ENCODE peak calls at places on chromosomes 2 and 18, in nine cellular contexts. T, Y, W, Q, I, E, Z, O and U are unnamed samples.

GRCh38 chr2:218022851-218023530 is 20.2 kb upstream of the TNS1 start:
- DNase-seq in T (no peak), Y (no peak), W (peak), Q (no peak), I (no peak), E (no peak), Z (no peak), O (peak), U (no peak)

GRCh38 chr2:160703648-160704585 is 210.3 kb upstream of the RBMS1 start:
- DNase-seq in T (peak), Y (peak), W (no peak), Q (no peak), I (no peak), E (no peak), Z (no peak), O (no peak), U (no peak)

GRCh38 chr2:160114020-160114419 is 51.6 kb upstream of the PLA2R1 start:
- DNase-seq in T (no peak), Y (no peak), W (no peak), Q (no peak), I (no peak), E (no peak), Z (no peak), O (no peak), U (no peak)

GRCh38 chr2:66840321-66841014 is 405.5 kb downstream of the MEIS1 start:
- DNase-seq in T (no peak), Y (no peak), W (no peak), Q (no peak), I (no peak), E (no peak), Z (no peak), O (no peak), U (no peak)

GRCh38 chr18:63439334-63439733 is 17.1 kb upstream of the VPS4B start:
- DNase-seq in T (peak), Y (no peak), W (no peak), Q (peak), I (no peak), E (peak), Z (peak), O (no peak), U (peak)

GRCh38 chr2:219615894-219616293 is 11.5 kb upstream of the SLC4A3 start:
- DNase-seq in T (no peak), Y (no peak), W (no peak), Q (no peak), I (no peak), E (no peak), Z (no peak), O (no peak), U (no peak)

GRCh38 chr2:238145851-238146250 is 7.4 kb downstream of the KLHL30 start:
- DNase-seq in T (no peak), Y (peak), W (no peak), Q (no peak), I (no peak), E (peak), Z (no peak), O (no peak), U (no peak)

GRCh38 chr18:23852236-23853045 is 162.1 kb upstream of the TTC39C start:
- DNase-seq in T (no peak), Y (no peak), W (no peak), Q (no peak), I (no peak), E (no peak), Z (peak), O (no peak), U (no peak)

GRCh38 chr2:11097038-11097720 is 58.1 kb upstream of the SLC66A3 start:
- DNase-seq in T (no peak), Y (peak), W (no peak), Q (peak), I (peak), E (no peak), Z (no peak), O (no peak), U (no peak)

GRCh38 chr18:56789004-56789888 is 138.1 kb downstream of the WDR7 start:
- DNase-seq in T (peak), Y (no peak), W (no peak), Q (peak), I (peak), E (peak), Z (peak), O (no peak), U (peak)

GRCh38 chr2:33526132-33526531 is 49.7 kb downstream of the RASGRP3 start:
- DNase-seq in T (no peak), Y (no peak), W (no peak), Q (peak), I (no peak), E (no peak), Z (no peak), O (no peak), U (no peak)

DNA sequence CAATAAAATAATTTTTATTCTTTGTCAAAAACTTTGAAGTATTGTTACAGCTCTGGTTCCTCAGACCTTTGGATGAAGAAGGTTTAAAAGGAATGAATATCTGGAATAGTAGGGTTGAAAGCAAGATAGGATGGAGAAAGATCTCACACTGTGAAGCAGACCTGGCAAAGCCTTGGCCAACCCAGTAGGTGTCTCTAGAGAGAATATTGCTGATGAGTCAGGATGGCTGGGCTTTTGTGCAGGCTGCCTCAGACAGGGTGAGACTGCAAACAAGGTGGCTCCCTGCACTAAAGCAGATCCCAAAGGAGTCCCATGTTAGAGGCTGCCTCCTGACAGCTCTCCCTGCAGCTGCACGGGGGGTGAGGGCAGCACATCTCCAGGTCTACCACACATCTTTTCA is 226.0 kb upstream of the ITGA4 start:
- DNase-seq in T (peak), Y (no peak), W (no peak), Q (no peak), I (no peak), E (no peak), Z (no peak), O (no peak), U (no peak)
- TF ChIP-seq CTCF in T (no peak), Y (no peak), W (no peak), Q (no peak), I (no peak), E (no peak), Z (no peak), O (no peak), U (no peak)

GRCh38 chr2:192029089-192029488 is 165.6 kb downstream of the TMEFF2 start:
- DNase-seq in T (peak), Y (no peak), W (no peak), Q (no peak), I (no peak), E (peak), Z (no peak), O (no peak), U (peak)
- TF ChIP-seq CTCF in T (peak), Y (no peak), W (peak), Q (peak), I (no peak), E (no peak), Z (no peak), O (no peak), U (no peak)

DNA sequence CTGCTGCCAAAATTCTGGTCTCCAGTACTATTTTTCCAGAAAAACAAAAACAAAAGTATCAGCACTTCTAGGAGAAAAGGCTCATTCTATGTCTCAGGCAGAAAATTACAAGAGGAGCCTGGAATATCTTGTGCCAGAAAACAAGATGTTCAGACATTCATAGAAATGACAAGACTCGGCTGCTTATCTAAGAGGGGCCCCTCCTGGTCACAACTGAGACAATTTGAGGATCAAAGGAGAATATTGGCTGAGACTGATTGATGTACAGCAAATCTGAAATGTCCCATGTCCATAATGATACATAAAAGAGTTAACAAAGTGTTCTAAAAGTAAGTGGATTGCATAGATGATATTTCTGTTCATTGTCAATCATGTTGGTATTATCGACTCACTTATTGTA is 2.4 kb upstream of the RPS7 start:
- DNase-seq in T (no peak), Y (no peak), W (no peak), Q (no peak), I (no peak), E (no peak), Z (no peak), O (no peak), U (no peak)
- TF ChIP-seq CTCF in T (no peak), Y (no peak), W (no peak), Q (no peak), I (no peak), E (no peak), Z (no peak), O (no peak), U (no peak)

GRCh38 chr2:28449489-28450395 is 46.1 kb upstream of the PLB1 start:
- DNase-seq in T (peak), Y (no peak), W (no peak), Q (peak), I (no peak), E (peak), Z (peak), O (no peak), U (no peak)

GRCh38 chr2:28448738-28449100 is 47.1 kb upstream of the PLB1 start:
- DNase-seq in T (no peak), Y (no peak), W (no peak), Q (no peak), I (no peak), E (no peak), Z (no peak), O (no peak), U (no peak)

GRCh38 chr2:28449126-28449488 is 46.8 kb upstream of the PLB1 start:
- DNase-seq in T (no peak), Y (no peak), W (no peak), Q (no peak), I (no peak), E (no peak), Z (no peak), O (no peak), U (no peak)

GRCh38 chr2:28445448-28446258 is 50.2 kb upstream of the PLB1 start:
- DNase-seq in T (no peak), Y (peak), W (no peak), Q (peak), I (no peak), E (peak), Z (no peak), O (no peak), U (no peak)

DNA sequence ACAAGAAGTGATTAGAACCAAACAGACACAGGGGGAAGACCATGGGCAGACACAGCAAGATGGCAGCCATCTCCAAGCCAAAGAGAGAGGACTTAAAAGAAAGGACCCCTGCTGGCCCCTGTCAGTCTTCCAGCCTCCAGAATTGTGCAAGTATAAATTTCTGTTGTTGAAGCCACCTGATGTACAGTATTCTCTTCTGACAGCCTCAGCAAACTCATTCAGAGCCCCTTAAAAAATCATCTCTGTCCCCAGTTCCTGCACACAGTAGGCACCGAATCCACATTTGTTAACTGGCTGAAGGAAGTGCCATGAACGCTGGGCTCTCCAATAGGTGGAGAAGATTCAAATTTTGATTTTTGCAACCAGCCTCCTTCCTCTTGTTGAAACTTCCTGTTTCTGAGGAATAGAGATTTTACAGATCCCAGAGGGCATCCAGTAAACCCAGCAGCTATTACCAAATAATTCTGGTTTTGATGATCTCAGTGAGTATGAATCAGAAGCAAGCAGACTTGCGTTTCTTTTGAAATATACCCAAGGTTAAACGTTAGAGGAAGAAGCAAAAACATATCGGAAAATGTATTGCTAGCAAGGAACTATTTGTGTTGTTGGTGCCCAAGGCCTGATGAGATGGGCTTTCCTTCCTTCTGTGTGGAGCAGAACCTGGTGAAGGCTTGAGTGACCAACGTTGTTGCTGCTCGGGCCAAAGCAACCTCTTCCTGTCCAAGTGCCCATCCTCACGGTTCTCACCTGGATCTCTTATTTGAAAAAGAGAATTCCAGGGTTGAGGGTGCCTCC is 47.7 kb upstream of the PLB1 start:
- DNase-seq in T (no peak), Y (no peak), W (no peak), Q (peak), I (no peak), E (no peak), Z (no peak), O (no peak), U (no peak)
- TF ChIP-seq CTCF in T (no peak), Y (no peak), W (peak), Q (no peak), I (no peak), E (no peak), Z (no peak), O (no peak), U (no peak)